ENCODE peak calls at places on chromosomes 16 and 17, in ten cellular contexts. I is IMR-90; J is GM10248; Z is RPMI8226; A is HEK293T; O is SJSA1; L is kidney glomerular epithelial cell; W is foreskin fibroblast; K is stimulated activated CD8-positive, alpha-beta memory T cell treated with anti-CD3 and anti-CD28 coated beads, Interleukin-7, amount 100 ng/mL, for 1 hour; E is HTR-8/SVneo. S is an unnamed sample.

GRCh38 chr17:81329279-81329926 is 34.3 kb upstream of the SLC38A10 start:
- DNase-seq in A (peak), J (peak), I (peak), E (peak), L (peak), K (no peak), W (peak), Z (peak), O (peak), S (peak)

GRCh38 chr16:49703494-49703893 is 152.4 kb downstream of the ZNF423 start:
- DNase-seq in O (no peak), Z (peak), K (no peak), L (no peak), A (no peak), I (no peak), J (no peak), W (no peak), E (no peak), S (no peak)

GRCh38 chr16:84166796-84167695 is 19.8 kb downstream of the TAF1C start:
- DNase-seq in J (no peak), W (no peak), Z (no peak), A (no peak), L (no peak), I (no peak), K (no peak), O (no peak), E (no peak), S (no peak)

GRCh38 chr17:48745381-48746275 is 17.1 kb upstream of the HOXB13 start:
- DNase-seq in J (no peak), E (no peak), O (no peak), K (no peak), I (no peak), W (no peak), L (no peak), A (no peak), Z (peak), S (no peak)

GRCh38 chr16:11613381-11614303 is 26.9 kb upstream of the LITAF start:
- DNase-seq in L (no peak), J (peak), W (no peak), I (no peak), A (no peak), O (peak), Z (no peak), E (no peak), K (no peak), S (no peak)

GRCh38 chr17:45428050-45428953 is 4.4 kb downstream of the ARHGAP27 start:
- DNase-seq in I (peak), Z (peak), A (peak), O (peak), W (peak), L (peak), E (peak), K (peak), J (peak), S (peak)

GRCh38 chr16:2006317-2006716 is 3.3 kb downstream of the ZNF598 start:
- DNase-seq in E (no peak), A (no peak), K (no peak), L (no peak), O (no peak), I (no peak), W (no peak), Z (no peak), J (no peak), S (no peak)

GRCh38 chr17:31197991-31198390 is 99.0 kb downstream of the OMG start:
- DNase-seq in Z (no peak), J (no peak), E (no peak), L (no peak), O (no peak), A (no peak), W (peak), K (no peak), I (peak), S (no peak)

GRCh38 chr17:40980594-40980993 is 3.5 kb downstream of the KRT40 start:
- DNase-seq in K (no peak), I (peak), Z (peak), W (peak), L (no peak), O (no peak), E (no peak), J (no peak), A (no peak), S (no peak)

GRCh38 chr16:861446-861845 is 60.9 kb upstream of the GNG13 start:
- DNase-seq in E (no peak), W (no peak), Z (no peak), A (no peak), J (no peak), L (no peak), K (no peak), I (no peak), O (no peak), S (no peak)

GRCh38 chr17:12391468-12391867 is 274.2 kb upstream of the MYOCD start:
- DNase-seq in I (no peak), Z (no peak), A (no peak), K (no peak), E (no peak), J (no peak), L (peak), W (peak), O (no peak), S (no peak)

GRCh38 chr17:35242158-35242804 is 591 bp upstream of the SLFN5 start:
- DNase-seq in L (peak), O (no peak), A (peak), J (peak), W (peak), I (peak), E (peak), Z (peak), K (peak), S (peak)

GRCh38 chr17:81480140-81480917 is 32.3 kb downstream of the ACTG1 start:
- DNase-seq in W (peak), K (no peak), L (peak), O (peak), I (peak), J (no peak), E (peak), Z (no peak), A (no peak), S (peak)

GRCh38 chr16:49750341-49751011 is 105.4 kb downstream of the ZNF423 start:
- DNase-seq in A (no peak), W (no peak), I (no peak), O (no peak), K (no peak), J (no peak), E (no peak), L (no peak), Z (no peak), S (no peak)

GRCh38 chr16:10514369-10515055 is 65.9 kb downstream of the EMP2 start:
- DNase-seq in L (peak), J (peak), Z (peak), O (peak), E (peak), I (peak), A (peak), K (peak), W (peak), S (peak)

GRCh38 chr17:444879-445454 is 92.4 kb upstream of the RPH3AL start:
- DNase-seq in L (no peak), E (no peak), W (no peak), J (no peak), O (no peak), I (no peak), K (no peak), Z (no peak), A (no peak), S (no peak)

GRCh38 chr17:3860939-3861338 is 14.9 kb upstream of the NCBP3 start:
- DNase-seq in E (no peak), W (no peak), K (no peak), Z (no peak), A (no peak), O (no peak), I (no peak), J (no peak), L (no peak), S (no peak)

GRCh38 chr16:3131755-3132377 is 3.0 kb upstream of the ZNF213 start:
- DNase-seq in I (peak), E (no peak), W (peak), J (no peak), L (peak), K (no peak), A (peak), O (peak), Z (peak), S (peak)

GRCh38 chr17:30548189-30548588 is 71.0 kb downstream of the GOSR1 start:
- DNase-seq in A (no peak), L (no peak), Z (no peak), E (no peak), K (no peak), W (no peak), I (no peak), O (no peak), J (no peak), S (no peak)

GRCh38 chr17:17859909-17860760 is 23.3 kb upstream of the SREBF1 start:
- DNase-seq in O (peak), E (peak), J (peak), L (peak), W (peak), Z (peak), I (peak), K (peak), A (peak), S (peak)

GRCh38 chr17:73256220-73256619 is 5.5 kb downstream of the CPSF4L start:
- DNase-seq in Z (no peak), I (no peak), O (no peak), K (no peak), A (no peak), J (no peak), E (no peak), L (no peak), W (no peak), S (no peak)

GRCh38 chr16:89198417-89199240 is 1.7 kb downstream of the SLC22A31 start:
- DNase-seq in J (no peak), W (no peak), A (no peak), K (no peak), Z (no peak), E (no peak), L (no peak), O (no peak), I (no peak), S (no peak)

GRCh38 chr17:76382803-76383644 is 1.4 kb upstream of the SPHK1 start:
- DNase-seq in W (peak), K (peak), O (peak), L (peak), I (peak), A (peak), Z (peak), J (peak), E (peak), S (peak)

GRCh38 chr17:15507001-15507400 is 39.6 kb upstream of the CDRT4 start:
- DNase-seq in O (no peak), J (no peak), W (no peak), E (no peak), Z (no peak), L (no peak), A (no peak), K (no peak), I (no peak), S (no peak)

GRCh38 chr17:78745407-78746088 is 36.5 kb downstream of the CYTH1 start:
- DNase-seq in A (no peak), K (peak), L (peak), E (peak), O (peak), W (peak), I (peak), J (no peak), Z (peak), S (peak)

GRCh38 chr16:62963846-62964245 is 927.6 kb upstream of the CDH8 start:
- DNase-seq in E (no peak), I (no peak), O (no peak), A (no peak), L (no peak), Z (no peak), W (no peak), J (no peak), K (no peak), S (no peak)

GRCh38 chr17:45168991-45169752 is 7.5 kb downstream of the HEXIM2 start:
- DNase-seq in Z (no peak), W (no peak), A (no peak), L (no peak), O (no peak), J (no peak), K (no peak), I (no peak), E (no peak), S (no peak)

GRCh38 chr17:48240562-48241130 is 133.1 kb downstream of the SNX11 start:
- DNase-seq in W (peak), A (peak), K (no peak), J (no peak), I (peak), L (no peak), O (peak), Z (no peak), E (peak), S (peak)

GRCh38 chr17:34703533-34703932 is 124.2 kb downstream of the TMEM132E start:
- DNase-seq in O (peak), A (peak), Z (peak), E (no peak), J (no peak), L (no peak), K (no peak), I (peak), W (peak), S (peak)

GRCh38 chr16:11389631-11390565 is 44.6 kb downstream of the RMI2 start:
- DNase-seq in I (no peak), A (no peak), Z (no peak), E (no peak), L (no peak), J (no peak), O (no peak), W (no peak), K (no peak), S (no peak)

GRCh38 chr17:29176500-29177351 is 3.5 kb downstream of the MYO18A start:
- DNase-seq in O (no peak), A (peak), E (no peak), W (peak), L (no peak), J (peak), K (peak), Z (peak), I (peak), S (peak)

GRCh38 chr16:4529085-4530060 is 9.2 kb downstream of the CDIP1 start:
- DNase-seq in A (peak), E (no peak), Z (peak), O (peak), K (no peak), W (peak), L (no peak), J (peak), I (peak), S (no peak)